ENCODE peak calls at places on chromosomes 5 and 9, in five cellular contexts. One of them, this sample, is unnamed.

GRCh38 chr5:57450991-57451876 is 31.4 kb downstream of the ACTBL2 start:
- DNase-seq in GM12878: no peak
- DNase-seq in HepG2: no peak
- DNase-seq in K562: no peak
- DNase-seq in H1: no peak
- DNase-seq in this sample: no peak

GRCh38 chr5:99285606-99286005 is 356.8 kb upstream of the CHD1 start:
- DNase-seq in GM12878: no peak
- DNase-seq in HepG2: no peak
- DNase-seq in K562: no peak
- DNase-seq in H1: no peak
- DNase-seq in this sample: no peak

GRCh38 chr9:130847306-130848217 is 12.5 kb downstream of the ABL1 start:
- DNase-seq in GM12878: no peak
- DNase-seq in HepG2: peak
- DNase-seq in K562: no peak
- DNase-seq in H1: no peak
- DNase-seq in this sample: peak

GRCh38 chr9:83572524-83572923 is 34.3 kb upstream of the FRMD3 start:
- DNase-seq in HepG2: no peak
- DNase-seq in K562: no peak
- DNase-seq in GM12878: no peak
- DNase-seq in H1: no peak
- DNase-seq in this sample: no peak

GRCh38 chr9:86287013-86287412 is 4.7 kb upstream of the ISCA1 start:
- DNase-seq in K562: no peak
- DNase-seq in H1: no peak
- DNase-seq in HepG2: peak
- DNase-seq in GM12878: no peak
- DNase-seq in this sample: peak

GRCh38 chr5:67355135-67355729 is 158.6 kb upstream of the CD180 start:
- DNase-seq in K562: no peak
- DNase-seq in H1: no peak
- DNase-seq in GM12878: no peak
- DNase-seq in HepG2: no peak
- DNase-seq in this sample: no peak

GRCh38 chr9:99361827-99362226 is 139.7 kb downstream of the SEC61B start:
- DNase-seq in GM12878: no peak
- DNase-seq in H1: no peak
- DNase-seq in K562: no peak
- DNase-seq in HepG2: no peak
- DNase-seq in this sample: peak

GRCh38 chr9:120735009-120735408 is 20.7 kb upstream of the MEGF9 start:
- DNase-seq in K562: no peak
- DNase-seq in GM12878: no peak
- DNase-seq in H1: no peak
- DNase-seq in HepG2: no peak
- DNase-seq in this sample: no peak

GRCh38 chr5:157926953-157927352 is 68.0 kb upstream of the CLINT1 start:
- DNase-seq in H1: peak
- DNase-seq in K562: no peak
- DNase-seq in GM12878: no peak
- DNase-seq in HepG2: no peak
- DNase-seq in this sample: no peak

GRCh38 chr9:34571180-34571800 is 18.2 kb downstream of the CNTFR start:
- DNase-seq in HepG2: no peak
- DNase-seq in GM12878: no peak
- DNase-seq in K562: no peak
- DNase-seq in H1: no peak
- DNase-seq in this sample: no peak

GRCh38 chr9:132192728-132193127 is 30.9 kb downstream of the NTNG2 start:
- DNase-seq in H1: no peak
- DNase-seq in HepG2: no peak
- DNase-seq in GM12878: no peak
- DNase-seq in K562: no peak
- DNase-seq in this sample: no peak

GRCh38 chr5:124614836-124615235 is 131.6 kb downstream of the ZNF608 start:
- DNase-seq in H1: no peak
- DNase-seq in GM12878: no peak
- DNase-seq in HepG2: no peak
- DNase-seq in K562: no peak
- DNase-seq in this sample: no peak

GRCh38 chr9:122446819-122447484 is 30.8 kb downstream of the OR1J1 start:
- DNase-seq in K562: peak
- DNase-seq in GM12878: no peak
- DNase-seq in HepG2: no peak
- DNase-seq in H1: no peak
- DNase-seq in this sample: no peak

GRCh38 chr5:147857302-147858129 is 21.0 kb upstream of the SCGB3A2 start:
- DNase-seq in GM12878: no peak
- DNase-seq in HepG2: peak
- DNase-seq in H1: peak
- DNase-seq in K562: peak
- DNase-seq in this sample: peak

GRCh38 chr5:64457846-64458245 is 48.0 kb upstream of the RGS7BP start:
- DNase-seq in GM12878: no peak
- DNase-seq in K562: no peak
- DNase-seq in H1: no peak
- DNase-seq in HepG2: no peak
- DNase-seq in this sample: no peak

GRCh38 chr5:856531-857425 is 6.0 kb upstream of the ZDHHC11 start:
- DNase-seq in GM12878: no peak
- DNase-seq in K562: no peak
- DNase-seq in H1: no peak
- DNase-seq in HepG2: no peak
- DNase-seq in this sample: no peak

GRCh38 chr5:858726-859125 is 7.9 kb upstream of the ZDHHC11 start:
- DNase-seq in GM12878: no peak
- DNase-seq in K562: no peak
- DNase-seq in H1: no peak
- DNase-seq in HepG2: no peak
- DNase-seq in this sample: no peak

GRCh38 chr5:854966-855743 is 4.4 kb upstream of the ZDHHC11 start:
- DNase-seq in K562: no peak
- DNase-seq in GM12878: no peak
- DNase-seq in HepG2: no peak
- DNase-seq in H1: no peak
- DNase-seq in this sample: no peak

GRCh38 chr5:854217-854616 is 3.4 kb upstream of the ZDHHC11 start:
- DNase-seq in GM12878: no peak
- DNase-seq in HepG2: no peak
- DNase-seq in K562: no peak
- DNase-seq in H1: no peak
- DNase-seq in this sample: no peak

DNA sequence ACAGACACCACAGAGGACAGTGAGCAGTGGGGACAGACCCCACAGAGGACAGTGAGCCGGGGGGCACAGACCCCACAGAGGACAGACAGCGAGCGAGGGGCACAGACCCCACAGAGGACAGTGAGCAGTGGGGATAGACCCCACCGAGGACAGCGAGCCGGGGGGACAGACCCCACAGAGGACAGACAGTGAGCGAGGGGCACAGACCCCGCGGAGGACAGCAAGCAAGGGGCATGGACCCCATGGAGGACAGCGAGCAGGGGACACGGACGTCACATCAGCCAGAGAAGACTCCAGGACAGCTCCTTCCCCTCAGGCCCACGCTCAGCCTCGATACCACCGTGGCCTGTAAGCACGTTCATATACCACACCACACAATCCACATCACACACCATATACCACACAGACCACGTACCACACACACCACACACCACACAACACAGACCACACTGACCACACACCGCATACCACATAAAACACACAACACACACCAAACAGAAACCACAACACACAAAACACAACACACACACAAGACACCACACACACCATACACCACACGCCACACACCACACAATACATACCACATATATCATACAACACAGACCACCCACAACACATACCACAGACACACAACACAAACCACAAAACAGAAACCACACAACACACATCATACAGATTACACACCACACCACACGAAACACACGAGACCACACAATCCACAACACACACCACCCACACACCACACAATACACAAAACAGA is 5.2 kb upstream of the ZDHHC11 start:
- DNase-seq in K562: no peak
- DNase-seq in H1: no peak
- DNase-seq in GM12878: no peak
- DNase-seq in HepG2: no peak
- DNase-seq in this sample: no peak
- TF ChIP-seq CREB1 in K562: no peak
- TF ChIP-seq CREB1 in H1: no peak
- TF ChIP-seq CREB1 in GM12878: no peak
- TF ChIP-seq CREB1 in HepG2: no peak
- TF ChIP-seq CREB1 in this sample: no peak

DNA sequence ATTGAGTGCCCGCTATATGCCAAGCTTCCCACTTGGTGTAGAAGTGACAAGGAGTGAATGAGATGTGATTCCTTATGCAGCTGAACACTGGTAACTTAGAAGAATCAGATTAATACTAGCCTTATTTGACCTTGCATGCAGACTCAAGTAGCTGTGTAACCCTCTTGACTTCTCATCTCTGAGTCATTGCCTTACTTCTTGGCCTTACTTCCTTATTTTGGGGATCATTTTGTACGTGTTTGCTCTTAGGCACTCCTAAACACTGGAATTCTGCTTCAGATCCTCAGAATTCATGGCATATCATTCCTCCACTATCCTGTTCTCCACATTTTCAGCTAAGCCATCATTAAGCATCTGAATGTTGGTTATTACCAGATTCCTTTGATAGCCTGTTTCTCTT is 948.9 kb upstream of the ARRDC3 start:
- DNase-seq in HepG2: no peak
- DNase-seq in K562: no peak
- DNase-seq in H1: no peak
- DNase-seq in GM12878: no peak
- DNase-seq in this sample: no peak
- TF ChIP-seq USF2 in HepG2: no peak
- TF ChIP-seq USF2 in K562: no peak
- TF ChIP-seq USF2 in H1: no peak
- TF ChIP-seq USF2 in GM12878: no peak
- TF ChIP-seq USF2 in this sample: no peak

GRCh38 chr5:150577378-150577777 is 63.1 kb upstream of the SYNPO start:
- DNase-seq in HepG2: no peak
- DNase-seq in GM12878: no peak
- DNase-seq in H1: no peak
- DNase-seq in K562: no peak
- DNase-seq in this sample: no peak

GRCh38 chr5:150578781-150579461 is 61.5 kb upstream of the SYNPO start:
- DNase-seq in GM12878: no peak
- DNase-seq in K562: no peak
- DNase-seq in H1: no peak
- DNase-seq in HepG2: no peak
- DNase-seq in this sample: no peak

GRCh38 chr5:150582281-150582791 is 58.1 kb upstream of the SYNPO start:
- DNase-seq in HepG2: peak
- DNase-seq in H1: no peak
- DNase-seq in K562: no peak
- DNase-seq in GM12878: no peak
- DNase-seq in this sample: no peak

GRCh38 chr5:150580917-150581316 is 59.5 kb upstream of the SYNPO start:
- DNase-seq in GM12878: no peak
- DNase-seq in HepG2: no peak
- DNase-seq in K562: no peak
- DNase-seq in H1: no peak
- DNase-seq in this sample: no peak

GRCh38 chr5:150579462-150580400 is 60.7 kb upstream of the SYNPO start:
- DNase-seq in GM12878: no peak
- DNase-seq in K562: no peak
- DNase-seq in HepG2: no peak
- DNase-seq in H1: no peak
- DNase-seq in this sample: no peak
- TF ChIP-seq CREB1 in GM12878: no peak
- TF ChIP-seq CREB1 in K562: no peak
- TF ChIP-seq CREB1 in HepG2: no peak
- TF ChIP-seq CREB1 in H1: no peak
- TF ChIP-seq CREB1 in this sample: no peak

GRCh38 chr9:110619831-110620230 is 40.3 kb upstream of the SVEP1 start:
- DNase-seq in GM12878: no peak
- DNase-seq in H1: no peak
- DNase-seq in K562: no peak
- DNase-seq in HepG2: no peak
- DNase-seq in this sample: no peak

GRCh38 chr9:110620726-110621125 is 41.2 kb upstream of the SVEP1 start:
- DNase-seq in H1: no peak
- DNase-seq in GM12878: no peak
- DNase-seq in K562: no peak
- DNase-seq in HepG2: no peak
- DNase-seq in this sample: no peak

GRCh38 chr9:110615526-110615925 is 36.0 kb upstream of the SVEP1 start:
- DNase-seq in HepG2: no peak
- DNase-seq in GM12878: no peak
- DNase-seq in K562: no peak
- DNase-seq in H1: no peak
- DNase-seq in this sample: no peak
- TF ChIP-seq USF2 in HepG2: no peak
- TF ChIP-seq USF2 in GM12878: no peak
- TF ChIP-seq USF2 in K562: no peak
- TF ChIP-seq USF2 in H1: no peak
- TF ChIP-seq USF2 in this sample: no peak

GRCh38 chr5:80255752-80256479 is at the start of gene SERINC5:
- DNase-seq in GM12878: no peak
- DNase-seq in K562: peak
- DNase-seq in H1: no peak
- DNase-seq in HepG2: peak
- DNase-seq in this sample: peak

GRCh38 chr5:80251636-80252035 is 4.2 kb downstream of the SERINC5 start:
- DNase-seq in H1: no peak
- DNase-seq in HepG2: no peak
- DNase-seq in GM12878: no peak
- DNase-seq in K562: no peak
- DNase-seq in this sample: no peak

GRCh38 chr5:80254767-80255424 is 952 bp downstream of the SERINC5 start:
- DNase-seq in GM12878: no peak
- DNase-seq in HepG2: no peak
- DNase-seq in H1: no peak
- DNase-seq in K562: no peak
- DNase-seq in this sample: no peak

GRCh38 chr5:80259511-80260200 is 3.8 kb upstream of the SERINC5 start:
- DNase-seq in GM12878: no peak
- DNase-seq in K562: no peak
- DNase-seq in H1: no peak
- DNase-seq in HepG2: no peak
- DNase-seq in this sample: no peak

GRCh38 chr5:80255425-80255751 is 460 bp downstream of the SERINC5 start:
- DNase-seq in H1: no peak
- DNase-seq in GM12878: no peak
- DNase-seq in HepG2: no peak
- DNase-seq in K562: peak
- DNase-seq in this sample: peak
- TF ChIP-seq CREB1 in H1: no peak
- TF ChIP-seq CREB1 in GM12878: no peak
- TF ChIP-seq CREB1 in HepG2: no peak
- TF ChIP-seq CREB1 in K562: no peak
- TF ChIP-seq CREB1 in this sample: no peak

This sample was measured in WTC11.